ENCODE peak calls at places on chromosomes 7 and 10, in nine cellular contexts. D is left colon, L is M059J, E is nephron progenitor cell, U is OCI-M1, Q is endothelial cell, K is activated gamma-delta T cell treated with Interleukin-2 at 50 U/mL for 16 hours, Y is spleen, T is EL. G is an unnamed sample.

GRCh38 chr7:17406756-17407155 is 108.3 kb downstream of the AHR start:
- DNase-seq in D (no peak), L (peak), E (no peak), U (no peak), Q (no peak), K (no peak), Y (no peak), T (peak), G (no peak)

GRCh38 chr7:1666779-1667565 is 3.1 kb upstream of the ELFN1 start:
- DNase-seq in D (no peak), L (no peak), E (peak), U (no peak), Q (peak), K (no peak), Y (peak), T (no peak), G (peak)

GRCh38 chr10:6037975-6038624 is 24.1 kb downstream of the IL2RA start:
- DNase-seq in D (no peak), L (no peak), E (no peak), U (peak), Q (no peak), K (no peak), Y (no peak), T (no peak), G (no peak)

GRCh38 chr7:87899258-87899657 is 23.0 kb downstream of the DBF4 start:
- DNase-seq in D (no peak), L (no peak), E (no peak), U (no peak), Q (no peak), K (no peak), Y (no peak), T (no peak), G (no peak)

GRCh38 chr10:112184052-112184371 is 447 bp upstream of the GPAM start:
- DNase-seq in D (no peak), L (no peak), E (no peak), U (no peak), Q (no peak), K (no peak), Y (no peak), T (no peak), G (no peak)

GRCh38 chr7:49483142-49483541 is 290.3 kb upstream of the VWC2 start:
- DNase-seq in D (peak), L (no peak), E (no peak), U (peak), Q (no peak), K (no peak), Y (no peak), T (no peak), G (no peak)

GRCh38 chr10:124262971-124263370 is 155.8 kb downstream of the OAT start:
- DNase-seq in D (no peak), L (no peak), E (no peak), U (no peak), Q (no peak), K (no peak), Y (peak), T (no peak), G (no peak)

GRCh38 chr10:114783686-114784085 is 37.9 kb upstream of the FHIP2A start:
- DNase-seq in D (no peak), L (no peak), E (no peak), U (no peak), Q (no peak), K (no peak), Y (no peak), T (no peak), G (no peak)

GRCh38 chr10:112182808-112183328 is 697 bp downstream of the GPAM start:
- DNase-seq in D (peak), L (no peak), E (no peak), U (peak), Q (no peak), K (no peak), Y (no peak), T (peak), G (no peak)

GRCh38 chr7:157690833-157691382 is 354.1 kb downstream of the DNAJB6 start:
- DNase-seq in D (peak), L (peak), E (peak), U (no peak), Q (no peak), K (no peak), Y (peak), T (peak), G (peak)

GRCh38 chr7:135253851-135254815 is 20.5 kb downstream of the STRA8 start:
- DNase-seq in D (peak), L (peak), E (no peak), U (peak), Q (peak), K (no peak), Y (peak), T (peak), G (peak)

GRCh38 chr7:156036153-156036552 is 223.9 kb upstream of the SHH start:
- DNase-seq in D (no peak), L (no peak), E (no peak), U (no peak), Q (no peak), K (no peak), Y (no peak), T (no peak), G (no peak)

GRCh38 chr7:35695628-35695888 is 623 bp upstream of the HERPUD2 start:
- DNase-seq in D (no peak), L (peak), E (no peak), U (no peak), Q (no peak), K (no peak), Y (no peak), T (no peak), G (no peak)

GRCh38 chr10:62769574-62770242 is 34.8 kb upstream of the ADO start:
- DNase-seq in D (no peak), L (no peak), E (no peak), U (peak), Q (no peak), K (no peak), Y (no peak), T (peak), G (no peak)

GRCh38 chr10:72694476-72695369 is 2.8 kb downstream of the MCU start:
- DNase-seq in D (no peak), L (peak), E (no peak), U (peak), Q (peak), K (no peak), Y (no peak), T (peak), G (peak)

GRCh38 chr7:93108003-93108402 is 9.8 kb downstream of the SAMD9 start:
- DNase-seq in D (no peak), L (no peak), E (no peak), U (no peak), Q (no peak), K (no peak), Y (no peak), T (no peak), G (no peak)

GRCh38 chr7:106068538-106068961 is 43.6 kb downstream of the SYPL1 start:
- DNase-seq in D (no peak), L (no peak), E (peak), U (no peak), Q (no peak), K (no peak), Y (no peak), T (no peak), G (no peak)

GRCh38 chr10:12181065-12181775 is 14.5 kb downstream of the NUDT5 start:
- DNase-seq in D (no peak), L (peak), E (no peak), U (no peak), Q (no peak), K (peak), Y (peak), T (peak), G (no peak)

GRCh38 chr10:73997479-73997805 is 474 bp upstream of the VCL start:
- DNase-seq in D (peak), L (no peak), E (no peak), U (peak), Q (no peak), K (peak), Y (no peak), T (no peak), G (no peak)

GRCh38 chr10:100985336-100985735 is 2.0 kb downstream of the MRPL43 start:
- DNase-seq in D (no peak), L (no peak), E (no peak), U (no peak), Q (no peak), K (no peak), Y (peak), T (no peak), G (no peak)

GRCh38 chr10:77873558-77874380 is 52.8 kb downstream of the DLG5 start:
- DNase-seq in D (peak), L (peak), E (no peak), U (no peak), Q (no peak), K (peak), Y (peak), T (peak), G (peak)

GRCh38 chr7:75962607-75963382 is 31.6 kb downstream of the TMEM120A start:
- DNase-seq in D (no peak), L (no peak), E (no peak), U (no peak), Q (no peak), K (no peak), Y (peak), T (peak), G (peak)

GRCh38 chr10:24973163-24973562 is 20.8 kb upstream of the PRTFDC1 start:
- DNase-seq in D (no peak), L (no peak), E (no peak), U (no peak), Q (no peak), K (no peak), Y (no peak), T (no peak), G (no peak)

GRCh38 chr10:127275793-127276415 is 79.5 kb upstream of the INSYN2A start:
- DNase-seq in D (no peak), L (no peak), E (no peak), U (no peak), Q (no peak), K (no peak), Y (no peak), T (no peak), G (no peak)

GRCh38 chr7:137302075-137302474 is 41.5 kb downstream of the PTN start:
- DNase-seq in D (no peak), L (no peak), E (no peak), U (no peak), Q (no peak), K (no peak), Y (no peak), T (no peak), G (no peak)

GRCh38 chr10:34228066-34228465 is 587.0 kb downstream of the PARD3 start:
- DNase-seq in D (no peak), L (no peak), E (no peak), U (no peak), Q (no peak), K (no peak), Y (no peak), T (no peak), G (no peak)

GRCh38 chr10:71396714-71397339 is at the start of gene CDH23:
- DNase-seq in D (peak), L (peak), E (peak), U (no peak), Q (peak), K (no peak), Y (no peak), T (no peak), G (no peak)

GRCh38 chr10:103749779-103750178 is 105.6 kb downstream of the SH3PXD2A start:
- DNase-seq in D (no peak), L (no peak), E (no peak), U (no peak), Q (no peak), K (no peak), Y (no peak), T (no peak), G (no peak)

GRCh38 chr10:4053940-4054339 is 268.9 kb upstream of the KLF6 start:
- DNase-seq in D (no peak), L (no peak), E (no peak), U (peak), Q (no peak), K (no peak), Y (no peak), T (no peak), G (no peak)

G was measured in AG08395.